ENCODE peak calls at places on chromosomes 7 and 10, in four cellular contexts. M is endothelial cell, N is spleen, E is fibroblast of the aortic adventitia. K is an unnamed sample.

GRCh38 chr7:135697276-135698049 is 30.5 kb downstream of the SLC13A4 start:
- DNase-seq in M (no peak), E (no peak), N (no peak), K (no peak)

GRCh38 chr10:8060010-8060703 is 5.7 kb downstream of the GATA3 start:
- DNase-seq in E (no peak), N (no peak), M (no peak), K (no peak)

GRCh38 chr10:105615986-105616385 is 974.9 kb downstream of the SORCS3 start:
- DNase-seq in E (no peak), M (no peak), N (no peak), K (no peak)

GRCh38 chr10:43849551-43849950 is 200.9 kb upstream of the ZNF32 start:
- DNase-seq in E (no peak), N (peak), M (no peak), K (no peak)

GRCh38 chr7:50682079-50682478 is 100.6 kb downstream of the GRB10 start:
- DNase-seq in N (no peak), M (no peak), E (peak), K (no peak)

GRCh38 chr7:83921798-83922607 is 272.6 kb downstream of the SEMA3A start:
- DNase-seq in M (no peak), E (peak), N (no peak), K (no peak)

GRCh38 chr10:133140417-133141143 is 19.4 kb upstream of the KNDC1 start:
- DNase-seq in M (no peak), E (no peak), N (no peak), K (no peak)

GRCh38 chr10:31851216-31851615 is 77.4 kb downstream of the ARHGAP12 start:
- DNase-seq in N (no peak), M (no peak), E (no peak), K (no peak)

GRCh38 chr10:50929670-50930069 is 44.2 kb upstream of the A1CF start:
- DNase-seq in N (no peak), M (no peak), E (peak), K (no peak)

GRCh38 chr7:39606352-39606751 is 17.0 kb upstream of the RALA start:
- DNase-seq in M (no peak), E (peak), N (no peak), K (no peak)

GRCh38 chr7:101915000-101915399 is 97.6 kb downstream of the CUX1 start:
- DNase-seq in M (no peak), N (peak), E (no peak), K (no peak)

GRCh38 chr10:21184216-21184615 is 287.1 kb upstream of the NEBL start:
- DNase-seq in N (no peak), M (no peak), E (no peak), K (no peak)

GRCh38 chr7:106679153-106679931 is 18.4 kb upstream of the CCDC71L start:
- DNase-seq in N (no peak), M (no peak), E (peak), K (no peak)

GRCh38 chr7:117072620-117073118 is 119.4 kb downstream of the ST7 start:
- DNase-seq in N (no peak), M (no peak), E (peak), K (no peak)

GRCh38 chr10:47311900-47312662 is 10.2 kb upstream of the GDF2 start:
- DNase-seq in N (peak), E (peak), M (peak), K (peak)

GRCh38 chr10:17430647-17431355 is 23.6 kb downstream of the ST8SIA6 start:
- DNase-seq in N (no peak), E (peak), M (peak), K (peak)

GRCh38 chr10:86857097-86857825 is 100.2 kb downstream of the MMRN2 start:
- DNase-seq in N (no peak), M (no peak), E (peak), K (no peak)

GRCh38 chr7:157684157-157684595 is 347.4 kb downstream of the DNAJB6 start:
- DNase-seq in N (no peak), E (no peak), M (no peak), K (no peak)

GRCh38 chr10:32548208-32548607 is 102.3 kb downstream of the CCDC7 start:
- DNase-seq in N (no peak), E (no peak), M (no peak), K (no peak)

GRCh38 chr7:12719978-12720377 is 32.5 kb downstream of the ARL4A start:
- DNase-seq in M (no peak), N (no peak), E (peak), K (no peak)

GRCh38 chr7:69728299-69728698 is 130.0 kb downstream of the AUTS2 start:
- DNase-seq in E (peak), N (no peak), M (no peak), K (no peak)

GRCh38 chr7:45401155-45401554 is 173.0 kb upstream of the ADCY1 start:
- DNase-seq in M (no peak), E (no peak), N (no peak), K (no peak)

GRCh38 chr10:104041891-104042535 is 43.7 kb downstream of the COL17A1 start:
- DNase-seq in N (no peak), E (no peak), M (no peak), K (no peak)

GRCh38 chr10:14852236-14852635 is 14.1 kb downstream of the HSPA14 start:
- DNase-seq in M (no peak), E (no peak), N (no peak), K (no peak)

GRCh38 chr10:117942261-117942660 is 104.5 kb downstream of the RAB11FIP2 start:
- DNase-seq in N (no peak), E (no peak), M (no peak), K (no peak)

GRCh38 chr10:31906039-31906438 is 22.6 kb downstream of the ARHGAP12 start:
- DNase-seq in N (no peak), E (no peak), M (no peak), K (no peak)

GRCh38 chr7:97075928-97076327 is 41.6 kb upstream of the SDHAF3 start:
- DNase-seq in N (no peak), M (no peak), E (no peak), K (no peak)

GRCh38 chr7:148733496-148733895 is 34.8 kb downstream of the CUL1 start:
- DNase-seq in E (no peak), N (no peak), M (no peak), K (no peak)

GRCh38 chr7:5005066-5005465 is 40.6 kb upstream of the RBAK start:
- DNase-seq in M (no peak), E (peak), N (no peak), K (no peak)

GRCh38 chr7:24073651-24074420 is 210.2 kb upstream of the NPY start:
- DNase-seq in E (no peak), M (no peak), N (no peak), K (no peak)

GRCh38 chr7:142445019-142445686 is 187.3 kb upstream of the PRSS58 start:
- DNase-seq in M (peak), N (no peak), E (no peak), K (no peak)

GRCh38 chr10:79331709-79332108 is 15.6 kb upstream of the PPIF start:
- DNase-seq in M (no peak), N (peak), E (peak), K (peak)

GRCh38 chr10:52780391-52781155 is 8.0 kb upstream of the MBL2 start:
- DNase-seq in E (no peak), N (no peak), M (no peak), K (no peak)
- TF ChIP-seq CTCF in E (no peak), N (peak), M (peak), K (no peak)

GRCh38 chr10:26890956-26891355 is 30.2 kb upstream of the ABI1 start:
- DNase-seq in E (peak), N (no peak), M (peak), K (peak)
- TF ChIP-seq CTCF in E (peak), N (peak), M (peak), K (peak)

DNA sequence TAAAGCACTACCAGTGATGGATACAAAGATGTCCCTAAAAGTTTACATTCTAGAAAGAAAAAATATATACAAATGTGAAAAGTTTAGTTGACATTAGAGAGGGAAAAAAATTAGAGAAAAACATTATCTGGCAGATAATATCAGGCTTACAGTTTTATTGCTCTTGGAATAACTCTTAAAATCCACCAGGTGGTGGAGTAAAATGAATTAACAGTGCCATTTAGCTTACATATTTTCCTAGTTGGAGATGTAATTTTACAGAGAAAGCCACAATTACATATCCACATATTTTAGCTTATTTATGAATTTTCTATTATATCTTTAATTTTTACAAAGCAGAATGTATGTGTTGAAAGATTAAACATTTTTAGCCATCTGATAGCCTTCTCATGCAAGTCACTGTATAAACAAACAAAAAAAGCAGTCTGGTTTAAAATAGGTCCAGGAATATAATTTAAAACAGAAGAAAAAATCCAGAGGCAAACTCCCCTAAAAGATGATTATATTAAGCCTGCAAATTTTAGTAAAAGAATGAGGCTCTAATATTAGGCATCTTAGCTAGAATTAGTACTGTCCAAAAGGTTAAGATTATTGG is 6.5 kb downstream of the CABCOCO1 start:
- DNase-seq in M (no peak), E (peak), N (no peak), K (no peak)
- TF ChIP-seq CTCF in M (no peak), E (peak), N (no peak), K (peak)

DNA sequence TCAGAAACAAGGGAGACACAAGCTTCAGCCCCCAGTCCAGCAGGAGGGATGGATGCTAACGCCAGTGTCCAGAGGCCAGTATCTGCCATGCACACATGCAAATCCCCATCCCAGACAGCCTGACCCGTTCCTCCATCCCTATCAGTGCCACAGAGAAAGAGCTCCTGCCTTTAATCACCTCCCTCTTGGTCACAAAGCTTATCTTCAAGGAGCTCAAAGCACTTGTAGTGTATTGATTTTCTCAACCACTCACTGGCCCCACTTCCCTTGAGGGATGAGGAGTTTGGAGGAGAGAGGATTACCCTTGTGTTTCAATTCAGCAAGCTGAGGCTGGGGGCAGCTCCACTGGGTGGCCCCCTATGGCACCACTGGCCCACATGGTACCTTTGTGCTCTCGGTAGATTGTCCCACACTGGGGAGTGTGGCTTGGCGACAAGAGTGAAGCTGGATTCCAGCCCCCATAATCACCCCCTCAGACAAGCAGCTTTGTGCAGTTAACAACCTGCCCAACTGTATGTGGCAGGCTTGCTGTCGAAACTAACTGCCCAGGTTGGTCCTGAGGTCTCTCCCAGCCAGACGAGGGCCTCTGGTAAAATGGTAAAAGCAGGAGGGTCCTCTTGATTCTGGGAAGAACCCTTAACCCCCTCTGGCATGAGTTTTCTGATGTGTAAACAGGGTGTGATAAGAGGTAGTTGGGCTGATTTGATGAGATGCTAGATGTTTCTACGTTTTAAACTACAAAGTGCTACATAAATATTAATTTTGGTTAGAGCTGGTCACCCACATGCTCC is 151.5 kb upstream of the UNC5B start:
- DNase-seq in N (no peak), M (no peak), E (no peak), K (no peak)
- TF ChIP-seq CTCF in N (no peak), M (no peak), E (no peak), K (no peak)

GRCh38 chr7:128056901-128057300 is 25.7 kb upstream of the LRRC4 start:
- DNase-seq in N (no peak), E (peak), M (no peak), K (peak)

GRCh38 chr7:128053023-128053422 is 21.8 kb upstream of the LRRC4 start:
- DNase-seq in M (no peak), N (no peak), E (peak), K (no peak)

GRCh38 chr7:128052404-128052803 is 21.2 kb upstream of the LRRC4 start:
- DNase-seq in M (no peak), E (no peak), N (no peak), K (no peak)

GRCh38 chr7:128055668-128056067 is 24.4 kb upstream of the LRRC4 start:
- DNase-seq in N (no peak), E (no peak), M (no peak), K (no peak)

GRCh38 chr7:128053991-128054390 is 22.8 kb upstream of the LRRC4 start:
- DNase-seq in N (no peak), M (no peak), E (no peak), K (no peak)
- TF ChIP-seq CTCF in N (no peak), M (no peak), E (no peak), K (no peak)

GRCh38 chr7:87624628-87625027 is 3.6 kb upstream of the RUNDC3B start:
- DNase-seq in M (no peak), N (no peak), E (no peak), K (no peak)
- TF ChIP-seq CTCF in M (no peak), N (no peak), E (no peak), K (no peak)

DNA sequence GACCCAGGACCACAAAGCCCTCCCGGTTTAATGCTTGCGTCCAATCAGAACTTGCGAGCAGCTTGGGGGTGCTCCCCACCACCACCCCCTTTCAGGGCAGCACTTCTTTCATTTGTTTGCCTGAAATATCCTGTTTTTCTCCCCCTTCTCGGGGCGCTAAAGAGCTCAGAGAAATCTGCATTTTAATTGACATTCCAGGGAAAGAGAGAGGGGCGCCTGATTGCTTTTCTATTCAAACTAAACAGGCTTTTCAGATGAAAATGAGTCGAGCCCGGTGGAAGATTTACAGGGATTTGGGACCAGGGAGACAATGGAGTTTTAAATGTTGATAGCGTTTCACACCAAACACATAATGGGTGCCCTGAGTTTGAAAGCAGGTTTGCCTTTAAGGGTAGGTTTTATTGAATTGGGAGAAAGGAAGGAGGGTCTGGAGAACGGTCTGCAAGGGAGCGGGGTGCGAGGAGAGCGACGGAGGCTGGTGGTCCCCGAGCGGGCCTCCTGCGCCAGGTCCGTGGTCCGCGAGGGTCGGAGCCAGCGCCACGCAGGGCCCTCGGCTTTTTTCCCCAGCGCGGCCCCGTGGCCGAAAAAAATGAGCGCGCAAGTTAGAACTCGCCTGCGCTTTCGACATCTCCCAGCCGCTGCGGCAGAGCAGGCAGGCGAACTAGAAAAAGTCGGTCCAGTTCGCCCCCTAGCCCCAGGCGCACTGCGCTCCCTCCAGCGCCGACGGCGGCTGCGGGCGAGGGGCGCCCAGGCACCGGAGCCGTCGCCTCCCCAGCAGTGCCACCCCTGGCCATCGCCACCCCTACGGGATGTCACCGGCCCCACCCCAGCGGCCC is 1.4 kb downstream of the FGFR2 start:
- DNase-seq in M (peak), E (no peak), N (no peak), K (no peak)
- TF ChIP-seq CTCF in M (no peak), E (no peak), N (peak), K (no peak)

DNA sequence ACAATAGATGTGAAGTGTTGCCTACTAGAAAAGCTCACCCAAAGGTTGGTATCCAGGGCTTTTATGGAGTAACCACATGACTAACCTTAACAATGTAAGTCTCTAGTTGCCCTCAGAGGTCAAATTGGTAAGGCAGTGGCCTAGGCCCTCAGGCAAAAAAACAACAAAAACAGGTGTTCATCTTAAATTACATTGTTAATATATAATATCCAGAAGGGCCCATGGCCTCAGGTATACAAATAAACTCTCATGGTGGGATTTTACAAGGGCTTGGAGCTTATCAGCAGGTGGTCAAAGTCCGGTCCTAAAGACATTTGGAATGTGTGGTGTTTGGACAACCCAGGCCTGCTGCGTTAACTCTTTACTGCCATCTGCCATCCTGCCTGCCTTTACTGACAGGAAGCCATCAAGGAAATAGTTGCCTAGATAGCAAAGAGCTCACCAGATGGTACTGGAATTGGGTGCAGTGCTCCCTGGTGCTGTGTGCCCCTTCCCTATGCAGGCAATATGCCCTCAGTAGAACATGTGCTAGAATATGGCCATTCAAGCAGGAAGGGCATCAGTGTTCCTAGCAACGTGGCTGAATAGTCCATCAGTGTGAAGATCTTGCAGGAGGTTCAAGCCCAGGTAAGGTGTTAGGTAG is 36.2 kb downstream of the TOMM7 start:
- DNase-seq in E (no peak), M (no peak), N (no peak), K (no peak)
- TF ChIP-seq CTCF in E (no peak), M (no peak), N (no peak), K (no peak)